ENCODE peak calls at places on chromosomes 1 and 21, in five cellular contexts. One of them, this sample, is unnamed. For H3K9me3, the result is how much of the 10 kb centered on the place peaks cover.

GRCh38 chr21:45600248-45600647 is 43.3 kb upstream of the PCBP3 start:
- DNase-seq in MM.1S: no peak
- DNase-seq in fibroblast of lung: no peak
- DNase-seq in PC-9: no peak
- DNase-seq in stomach: no peak
- DNase-seq in this sample: no peak

GRCh38 chr1:245788269-245788668 is 633.5 kb downstream of the KIF26B start:
- DNase-seq in MM.1S: no peak
- DNase-seq in fibroblast of lung: peak
- DNase-seq in PC-9: no peak
- DNase-seq in stomach: no peak
- DNase-seq in this sample: no peak

GRCh38 chr21:31566061-31566460 is 93.4 kb upstream of the SOD1 start:
- DNase-seq in MM.1S: peak
- DNase-seq in fibroblast of lung: no peak
- DNase-seq in PC-9: no peak
- DNase-seq in stomach: no peak
- DNase-seq in this sample: no peak

GRCh38 chr1:117605164-117605810 is 561 bp upstream of the TENT5C start:
- DNase-seq in MM.1S: no peak
- DNase-seq in fibroblast of lung: peak
- DNase-seq in PC-9: no peak
- DNase-seq in stomach: peak
- DNase-seq in this sample: no peak

GRCh38 chr1:229842302-229843255 is 216.5 kb downstream of the URB2 start:
- DNase-seq in MM.1S: no peak
- DNase-seq in fibroblast of lung: no peak
- DNase-seq in PC-9: no peak
- DNase-seq in stomach: no peak
- DNase-seq in this sample: no peak

GRCh38 chr1:25641931-25642611 is 25.5 kb downstream of the MAN1C1 start:
- DNase-seq in MM.1S: peak
- DNase-seq in fibroblast of lung: peak
- DNase-seq in PC-9: no peak
- DNase-seq in stomach: no peak
- DNase-seq in this sample: no peak

GRCh38 chr1:43982798-43983197 is 3.8 kb downstream of the B4GALT2 start:
- DNase-seq in MM.1S: no peak
- DNase-seq in fibroblast of lung: no peak
- DNase-seq in PC-9: no peak
- DNase-seq in stomach: no peak
- DNase-seq in this sample: no peak

GRCh38 chr1:155061381-155062150 is 2.0 kb upstream of the EFNA4 start:
- DNase-seq in MM.1S: peak
- DNase-seq in fibroblast of lung: peak
- DNase-seq in PC-9: peak
- DNase-seq in stomach: peak
- DNase-seq in this sample: peak

GRCh38 chr1:109832935-109833334 is 69.2 kb upstream of the EPS8L3 start:
- DNase-seq in MM.1S: no peak
- DNase-seq in fibroblast of lung: no peak
- DNase-seq in PC-9: no peak
- DNase-seq in stomach: no peak
- DNase-seq in this sample: no peak
- H3K9me3 ChIP-seq in MM.1S: under half
- H3K9me3 ChIP-seq in fibroblast of lung: under half
- H3K9me3 ChIP-seq in PC-9: under half
- H3K9me3 ChIP-seq in stomach: under half
- H3K9me3 ChIP-seq in this sample: under half

DNA sequence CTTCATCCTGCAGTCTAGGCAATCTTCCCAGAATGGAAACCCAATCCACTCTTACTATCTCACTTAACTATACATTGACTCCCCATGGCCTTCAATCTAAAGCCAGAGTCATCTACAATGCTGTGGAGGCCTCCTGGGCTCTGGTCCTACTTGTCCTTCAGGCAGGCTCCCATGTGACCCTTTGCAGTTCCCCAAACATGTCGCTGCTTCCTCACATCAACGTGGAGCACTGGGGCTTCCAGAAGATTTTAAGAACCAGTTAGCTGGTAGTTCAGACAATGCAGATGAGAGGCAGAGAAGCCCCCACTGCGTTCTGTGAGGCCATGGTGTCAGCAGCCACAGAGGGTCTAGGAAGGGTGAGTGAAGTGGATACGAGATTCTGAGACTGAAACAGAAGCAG is 18.6 kb downstream of the LYPD8 start:
- DNase-seq in MM.1S: no peak
- DNase-seq in fibroblast of lung: no peak
- DNase-seq in PC-9: no peak
- DNase-seq in stomach: no peak
- DNase-seq in this sample: no peak
- H3K9me3 ChIP-seq in MM.1S: under half
- H3K9me3 ChIP-seq in fibroblast of lung: under half
- H3K9me3 ChIP-seq in PC-9: under half
- H3K9me3 ChIP-seq in stomach: under half
- H3K9me3 ChIP-seq in this sample: under half

GRCh38 chr1:248775496-248775895 is 19.9 kb upstream of the LYPD8 start:
- DNase-seq in MM.1S: no peak
- DNase-seq in fibroblast of lung: no peak
- DNase-seq in PC-9: no peak
- DNase-seq in stomach: no peak
- DNase-seq in this sample: no peak
- H3K9me3 ChIP-seq in MM.1S: under half
- H3K9me3 ChIP-seq in fibroblast of lung: under half
- H3K9me3 ChIP-seq in PC-9: under half
- H3K9me3 ChIP-seq in stomach: under half
- H3K9me3 ChIP-seq in this sample: under half

GRCh38 chr1:248592655-248593054 is 4.8 kb downstream of the OR2T10 start:
- DNase-seq in MM.1S: no peak
- DNase-seq in fibroblast of lung: no peak
- DNase-seq in PC-9: no peak
- DNase-seq in stomach: no peak
- DNase-seq in this sample: no peak
- H3K9me3 ChIP-seq in MM.1S: under half
- H3K9me3 ChIP-seq in fibroblast of lung: under half
- H3K9me3 ChIP-seq in PC-9: under half
- H3K9me3 ChIP-seq in stomach: under half
- H3K9me3 ChIP-seq in this sample: under half

GRCh38 chr1:49200738-49201137 is 424.0 kb upstream of the BEND5 start:
- DNase-seq in MM.1S: no peak
- DNase-seq in fibroblast of lung: no peak
- DNase-seq in PC-9: no peak
- DNase-seq in stomach: no peak
- DNase-seq in this sample: no peak

GRCh38 chr1:49197081-49197480 is 420.4 kb upstream of the BEND5 start:
- DNase-seq in MM.1S: no peak
- DNase-seq in fibroblast of lung: peak
- DNase-seq in PC-9: no peak
- DNase-seq in stomach: no peak
- DNase-seq in this sample: no peak

GRCh38 chr1:49199564-49199963 is 422.9 kb upstream of the BEND5 start:
- DNase-seq in MM.1S: no peak
- DNase-seq in fibroblast of lung: no peak
- DNase-seq in PC-9: no peak
- DNase-seq in stomach: no peak
- DNase-seq in this sample: no peak
- H3K9me3 ChIP-seq in MM.1S: under half
- H3K9me3 ChIP-seq in fibroblast of lung: under half
- H3K9me3 ChIP-seq in PC-9: under half
- H3K9me3 ChIP-seq in stomach: under half
- H3K9me3 ChIP-seq in this sample: under half

This sample was measured in T-helper 17 cell.